ENCODE peak calls at places on chromosome 5, in four cellular contexts. Z, W, X and A are unnamed samples.

GRCh38 chr5:10788358-10788757 is 27.3 kb upstream of the DAP start:
- DNase-seq in Z (no peak), W (no peak), X (no peak), A (no peak)

GRCh38 chr5:57291903-57292302 is 118.0 kb downstream of the GPBP1 start:
- DNase-seq in Z (no peak), W (no peak), X (no peak), A (no peak)

GRCh38 chr5:167892352-167893115 is 398.9 kb upstream of the WWC1 start:
- DNase-seq in Z (no peak), W (no peak), X (no peak), A (no peak)

GRCh38 chr5:177491429-177491945 is 5.9 kb downstream of the PDLIM7 start:
- DNase-seq in Z (peak), W (peak), X (no peak), A (peak)

GRCh38 chr5:84286662-84287061 is 98.0 kb downstream of the EDIL3 start:
- DNase-seq in Z (no peak), W (no peak), X (no peak), A (no peak)

GRCh38 chr5:78509884-78510769 is 138.4 kb downstream of the LHFPL2 start:
- DNase-seq in Z (no peak), W (peak), X (no peak), A (peak)

GRCh38 chr5:112923988-112924387 is 2.0 kb upstream of the REEP5 start:
- DNase-seq in Z (no peak), W (no peak), X (no peak), A (no peak)

GRCh38 chr5:176817864-176818377 is 7.6 kb downstream of the UNC5A start:
- DNase-seq in Z (peak), W (peak), X (no peak), A (peak)

GRCh38 chr5:120734033-120734432 is 269.9 kb downstream of the PRR16 start:
- DNase-seq in Z (peak), W (peak), X (no peak), A (peak)

GRCh38 chr5:58816181-58816731 is 233.4 kb downstream of the RAB3C start:
- DNase-seq in Z (no peak), W (no peak), X (no peak), A (no peak)

GRCh38 chr5:149419532-149420485 is 40.7 kb upstream of the IL17B start:
- DNase-seq in Z (no peak), W (no peak), X (no peak), A (no peak)

GRCh38 chr5:32531885-32532520 is 53.4 kb upstream of the SUB1 start:
- DNase-seq in Z (no peak), W (peak), X (peak), A (peak)

GRCh38 chr5:61332891-61333350 is 863 bp downstream of the ZSWIM6 start:
- DNase-seq in Z (peak), W (peak), X (peak), A (peak)

GRCh38 chr5:98827161-98827560 is 53.7 kb downstream of the RGMB start:
- DNase-seq in Z (peak), W (peak), X (peak), A (no peak)

GRCh38 chr5:147809830-147810666 is 21.4 kb downstream of the SPINK1 start:
- DNase-seq in Z (no peak), W (peak), X (no peak), A (no peak)

GRCh38 chr5:36150676-36151433 is 832 bp downstream of the LMBRD2 start:
- DNase-seq in Z (peak), W (peak), X (peak), A (peak)

GRCh38 chr5:36786613-36787012 is 90.0 kb upstream of the NIPBL start:
- DNase-seq in Z (no peak), W (no peak), X (no peak), A (no peak)

GRCh38 chr5:9545301-9545958 is 445 bp downstream of the SEMA5A start:
- DNase-seq in Z (peak), W (peak), X (no peak), A (peak)

GRCh38 chr5:179187681-179188575 is 127.8 kb downstream of the ZNF354C start:
- DNase-seq in Z (no peak), W (no peak), X (no peak), A (no peak)

GRCh38 chr5:30918171-30918570 is 275.3 kb upstream of the CDH6 start:
- DNase-seq in Z (no peak), W (peak), X (peak), A (no peak)

GRCh38 chr5:172773481-172774469 is 2.8 kb upstream of the DUSP1 start:
- DNase-seq in Z (no peak), W (no peak), X (peak), A (no peak)

GRCh38 chr5:124736111-124736813 is 10.2 kb downstream of the ZNF608 start:
- DNase-seq in Z (no peak), W (no peak), X (peak), A (no peak)
- H2BK120ac ChIP-seq in Z (no peak), W (peak), X (peak), A (no peak)

GRCh38 chr5:73215525-73215890 is 42.5 kb downstream of the TMEM174 start:
- DNase-seq in Z (no peak), W (no peak), X (no peak), A (no peak)
- H2BK120ac ChIP-seq in Z (no peak), W (no peak), X (peak), A (no peak)

GRCh38 chr5:43313035-43313853 is at the start of gene HMGCS1:
- DNase-seq in Z (peak), W (peak), X (peak), A (peak)

GRCh38 chr5:43312699-43313034 is 545 bp downstream of the HMGCS1 start:
- DNase-seq in Z (no peak), W (no peak), X (no peak), A (no peak)

GRCh38 chr5:43314724-43315123 is 1.5 kb upstream of the HMGCS1 start:
- DNase-seq in Z (no peak), W (peak), X (no peak), A (no peak)

GRCh38 chr5:43315262-43315661 is 2.0 kb upstream of the HMGCS1 start:
- DNase-seq in Z (no peak), W (peak), X (peak), A (no peak)

DNA sequence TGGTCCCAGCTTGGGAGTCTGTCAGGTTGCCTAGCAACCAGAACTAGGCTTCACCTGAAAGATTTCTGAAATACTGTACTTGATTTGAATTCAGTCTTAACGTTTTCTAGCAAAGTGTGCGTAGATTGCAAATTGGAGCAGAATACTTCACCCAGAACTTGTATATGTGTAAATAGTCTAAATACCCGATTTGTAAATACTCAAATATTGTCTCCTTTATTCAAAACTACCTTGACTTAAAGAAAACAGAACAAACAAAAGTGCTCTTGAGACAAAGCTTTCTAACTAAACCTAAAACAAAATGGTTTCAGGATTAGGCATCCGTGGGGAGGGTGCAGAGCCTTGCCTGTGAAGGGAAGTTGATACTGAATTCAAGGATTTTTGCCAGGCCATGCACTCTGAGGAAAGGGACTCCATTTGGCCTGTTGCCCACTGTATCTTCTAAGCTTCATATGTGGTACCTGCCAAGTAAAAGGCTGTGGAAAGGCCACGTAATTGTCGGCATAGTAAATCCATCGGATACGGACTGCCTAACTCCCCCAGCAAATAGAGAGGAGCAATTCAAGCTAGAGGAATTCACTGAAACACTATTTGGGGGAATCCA is 744 bp upstream of the HMGCS1 start:
- DNase-seq in Z (no peak), W (no peak), X (no peak), A (peak)
- H2BK120ac ChIP-seq in Z (no peak), W (peak), X (peak), A (no peak)

DNA sequence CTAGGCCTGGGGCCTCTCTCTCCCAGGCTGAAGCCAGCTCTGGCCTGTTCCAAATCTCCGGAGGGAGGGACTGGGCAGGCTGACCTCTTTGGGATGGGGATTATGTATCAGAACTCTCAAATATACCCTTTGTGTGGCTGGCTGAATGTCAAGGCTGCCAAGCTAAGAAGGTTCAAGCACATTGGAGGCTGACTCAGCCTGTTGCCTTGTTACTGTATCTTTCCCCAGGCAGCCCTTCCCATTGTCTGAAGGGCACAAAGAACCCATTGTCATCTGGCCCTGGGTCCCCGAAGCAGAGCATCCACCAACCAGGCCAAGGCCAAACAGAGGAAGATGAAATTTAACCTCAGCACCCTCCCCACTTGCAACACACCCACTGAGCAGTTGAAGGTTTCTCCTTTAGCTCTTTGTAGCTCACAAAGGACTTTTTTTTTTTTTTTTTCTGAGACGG is 7.3 kb upstream of the SPARC start:
- DNase-seq in Z (no peak), W (no peak), X (no peak), A (no peak)
- H2BK120ac ChIP-seq in Z (no peak), W (no peak), X (peak), A (no peak)